ENCODE peak calls at places on chromosome 18, in ten cellular contexts. I is pancreas; K is PC-3; P is mammary epithelial cell; J is upper lobe of left lung; G is Caco-2; F is choroid plexus epithelial cell; N is fibroblast of mammary gland; L is heart left ventricle; B is CD8-positive, alpha-beta T cell. A is an unnamed sample.
A peak's percentile ranks its signal among the peaks of the same experiment; 100 is the strongest.

GRCh38 chr18:69538849-69539248 is 138.2 kb downstream of the DOK6 start:
- DNase-seq in I (no peak), K (no peak), P (no peak), J (no peak), G (no peak), F (no peak), N (no peak), L (no peak), B (no peak), A (no peak)

GRCh38 chr18:4454548-4455112 is 477 bp downstream of the DLGAP1 start:
- DNase-seq in I (no peak), K (no peak), P (no peak), J (no peak), G (no peak), F (no peak), N (no peak), L (peak; percentile 51), B (no peak), A (no peak)

GRCh38 chr18:10067670-10068659 is 154.1 kb downstream of the VAPA start:
- DNase-seq in I (no peak), K (no peak), P (no peak), J (no peak), G (no peak), F (no peak), N (no peak), L (no peak), B (no peak), A (no peak)

GRCh38 chr18:58800582-58800981 is 64.1 kb upstream of the ZNF532 start:
- DNase-seq in I (no peak), K (no peak), P (peak; percentile 20), J (no peak), G (no peak), F (no peak), N (no peak), L (no peak), B (no peak), A (no peak)

GRCh38 chr18:28039078-28039477 is 137.9 kb downstream of the CDH2 start:
- DNase-seq in I (no peak), K (peak; percentile 26), P (peak; percentile 3), J (no peak), G (no peak), F (peak; percentile 63), N (peak; percentile 58), L (no peak), B (no peak), A (no peak)

GRCh38 chr18:46680784-46681695 is 24.0 kb upstream of the LOXHD1 start:
- DNase-seq in I (no peak), K (no peak), P (no peak), J (no peak), G (no peak), F (no peak), N (no peak), L (no peak), B (no peak), A (no peak)

GRCh38 chr18:45316127-45316526 is 299.1 kb upstream of the SLC14A2 start:
- DNase-seq in I (no peak), K (no peak), P (no peak), J (no peak), G (no peak), F (no peak), N (no peak), L (no peak), B (no peak), A (no peak)

GRCh38 chr18:50507120-50507590 is 52.7 kb upstream of the MAPK4 start:
- DNase-seq in I (peak; percentile 27), K (peak; percentile 29), P (peak; percentile 13), J (no peak), G (peak; percentile 59), F (peak; percentile 67), N (peak; percentile 27), L (no peak), B (no peak), A (peak; percentile 10)

GRCh38 chr18:9135912-9136314 is 668 bp upstream of the ANKRD12 start:
- DNase-seq in I (peak; percentile 57), K (peak; percentile 64), P (peak; percentile 56), J (peak; percentile 93), G (no peak), F (peak; percentile 43), N (peak; percentile 37), L (no peak), B (no peak), A (peak; percentile 22)

GRCh38 chr18:477565-477964 is 22.9 kb downstream of the COLEC12 start:
- DNase-seq in I (peak; percentile 50), K (peak; percentile 50), P (no peak), J (no peak), G (peak; percentile 43), F (no peak), N (no peak), L (no peak), B (no peak), A (no peak)

GRCh38 chr18:47944972-47945843 is 14.7 kb upstream of the SMAD2 start:
- DNase-seq in I (no peak), K (peak; percentile 63), P (peak; percentile 95), J (no peak), G (no peak), F (peak; percentile 54), N (peak; percentile 75), L (no peak), B (no peak), A (no peak)

GRCh38 chr18:12003894-12004293 is 22.6 kb downstream of the IMPA2 start:
- DNase-seq in I (no peak), K (no peak), P (no peak), J (no peak), G (no peak), F (no peak), N (no peak), L (no peak), B (no peak), A (no peak)

GRCh38 chr18:57091231-57091630 is 55.7 kb upstream of the BOD1L2 start:
- DNase-seq in I (no peak), K (no peak), P (no peak), J (no peak), G (no peak), F (no peak), N (no peak), L (no peak), B (no peak), A (no peak)
- H3K4me3 ChIP-seq in I (no peak overlapping the region), K (no peak overlapping the region), P (no peak overlapping the region), J (no peak overlapping the region), G (no peak overlapping the region), F (no peak overlapping the region), N (no peak overlapping the region), L (no peak overlapping the region), B (no peak overlapping the region), A (no peak overlapping the region)

GRCh38 chr18:32669549-32670165 is 103.2 kb downstream of the KLHL14 start:
- DNase-seq in I (no peak), K (no peak), P (no peak), J (peak; percentile 22), G (no peak), F (no peak), N (no peak), L (no peak), B (no peak), A (no peak)
- TF ChIP-seq CTCF in I (no peak), K (peak; percentile 19), P (no peak), J (no peak), G (no peak), F (peak; percentile 11), N (peak; percentile 15), L (no peak), B (no peak), A (no peak)

GRCh38 chr18:23876496-23876895 is 138.1 kb upstream of the TTC39C start:
- DNase-seq in I (no peak), K (no peak), P (peak; percentile 50), J (no peak), G (no peak), F (no peak), N (no peak), L (no peak), B (no peak), A (no peak)

GRCh38 chr18:23870963-23871362 is 143.6 kb upstream of the TTC39C start:
- DNase-seq in I (no peak), K (peak; percentile 66), P (no peak), J (no peak), G (no peak), F (no peak), N (no peak), L (no peak), B (no peak), A (no peak)

GRCh38 chr18:23871410-23871809 is 143.1 kb upstream of the TTC39C start:
- DNase-seq in I (no peak), K (peak; percentile 89), P (peak; percentile 99), J (no peak), G (no peak), F (peak; percentile 10), N (no peak), L (peak; percentile 56), B (peak; percentile 92), A (no peak)

GRCh38 chr18:23875966-23876365 is 138.6 kb upstream of the TTC39C start:
- DNase-seq in I (no peak), K (no peak), P (peak; percentile 54), J (no peak), G (no peak), F (no peak), N (no peak), L (no peak), B (no peak), A (no peak)

DNA sequence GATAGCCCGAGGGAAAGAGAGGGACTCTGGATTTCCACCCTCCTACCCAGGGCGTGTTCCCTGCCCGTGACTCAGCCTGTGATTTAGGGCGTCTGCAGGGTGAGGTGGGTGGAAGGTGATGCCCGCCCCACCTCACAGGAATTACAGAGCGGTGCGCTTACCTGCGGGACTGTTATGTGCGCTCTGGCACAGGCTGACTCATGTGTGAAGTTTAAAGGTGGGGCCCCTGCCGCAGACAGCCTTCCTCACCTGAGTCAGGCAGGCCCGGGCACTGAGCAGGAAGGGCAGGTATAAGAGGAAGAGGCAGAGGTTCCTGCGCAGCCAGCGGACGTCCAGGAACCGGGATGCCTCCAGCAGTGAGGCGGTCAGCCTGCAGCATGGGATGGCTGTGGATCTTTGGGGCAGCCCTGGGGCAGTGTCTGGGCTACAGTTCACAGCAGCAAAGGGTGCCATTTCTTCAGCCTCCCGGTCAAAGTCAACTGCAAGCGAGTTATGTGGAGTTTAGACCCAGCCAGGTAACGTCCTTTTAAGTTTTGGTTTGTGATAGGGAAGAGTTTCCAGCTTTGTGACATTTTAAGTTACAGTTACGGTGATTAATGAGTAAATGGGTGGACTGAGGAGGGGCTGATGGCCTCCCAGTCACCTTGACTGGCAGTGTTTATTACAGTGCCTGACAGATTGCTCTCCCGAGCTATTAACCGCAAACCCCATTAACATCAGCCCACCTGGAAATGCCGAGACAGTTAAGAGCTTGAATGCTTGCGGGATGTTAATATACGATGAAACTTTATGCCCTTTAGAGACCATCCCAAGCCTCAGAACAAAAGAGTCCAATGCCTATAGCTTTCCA is 141.6 kb upstream of the TTC39C start:
- DNase-seq in I (peak; percentile 11), K (peak; percentile 97), P (peak; percentile 99), J (peak; percentile 40), G (no peak), F (no peak), N (no peak), L (no peak), B (peak; percentile 79), A (no peak)
- H3K4me3 ChIP-seq in I (peak overlapping the region; percentile 22), K (peak overlapping the region; percentile 86), P (peak overlapping the region; percentile 83), J (no peak overlapping the region), G (no peak overlapping the region), F (no peak overlapping the region), N (no peak overlapping the region), L (no peak overlapping the region), B (no peak overlapping the region), A (no peak overlapping the region)

DNA sequence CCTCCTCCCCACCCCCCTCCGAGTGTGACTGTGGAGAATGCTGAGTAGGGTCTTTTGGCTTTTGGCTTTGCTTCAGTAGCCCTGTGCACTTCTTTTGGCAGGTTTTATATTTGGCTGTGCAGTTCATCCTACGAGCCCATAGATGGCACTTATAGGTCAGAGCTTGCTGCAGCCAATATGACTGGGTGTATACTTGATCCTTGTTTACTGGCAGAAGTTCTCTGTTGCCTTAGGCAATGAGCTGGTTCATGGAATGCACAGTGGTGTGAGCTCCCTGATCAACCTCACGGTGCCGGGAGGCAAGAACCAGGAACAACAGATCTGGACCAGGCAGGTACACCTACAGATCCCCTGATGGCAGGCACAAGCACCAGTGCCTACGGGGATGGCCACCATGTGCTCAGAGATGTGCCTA is 190.2 kb downstream of the KIAA1328 start:
- DNase-seq in I (no peak), K (peak; percentile 43), P (peak; percentile 62), J (no peak), G (peak; percentile 31), F (peak; percentile 58), N (peak; percentile 8), L (no peak), B (no peak), A (peak; percentile 68)
- TF ChIP-seq CTCF in I (peak; percentile 15), K (no peak), P (peak; percentile 69), J (no peak), G (peak; percentile 38), F (peak; percentile 65), N (peak; percentile 30), L (no peak), B (no peak), A (peak; percentile 87)